ENCODE peak calls at places on chromosomes 2 and 18, in eight cellular contexts. T is B cell, V is astrocyte, U is BJ, P is endothelial cell, D is glutamatergic neuron, G is bronchial epithelial cell, Z is foreskin fibroblast. F is an unnamed sample.

GRCh38 chr18:70276416-70277145 is 12.3 kb upstream of the SOCS6 start:
- DNase-seq in T (no peak), V (no peak), U (no peak), P (no peak), D (no peak), G (no peak), Z (no peak), F (no peak)

GRCh38 chr2:239203443-239204142 is 197.2 kb downstream of the HDAC4 start:
- DNase-seq in T (no peak), V (no peak), U (no peak), P (no peak), D (peak; percentile 6), G (no peak), Z (no peak), F (no peak)

GRCh38 chr2:112831380-112831930 is 5.1 kb downstream of the IL1B start:
- DNase-seq in T (no peak), V (no peak), U (no peak), P (no peak), D (no peak), G (no peak), Z (no peak), F (no peak)

GRCh38 chr2:98704499-98705332 is 26.2 kb downstream of the MGAT4A start:
- DNase-seq in T (no peak), V (no peak), U (no peak), P (no peak), D (no peak), G (no peak), Z (no peak), F (no peak)

GRCh38 chr2:112646102-112646719 is 472 bp downstream of the SLC20A1 start:
- DNase-seq in T (no peak), V (no peak), U (no peak), P (no peak), D (no peak), G (no peak), Z (no peak), F (peak; percentile 61)

GRCh38 chr18:55524353-55525123 is 63.5 kb downstream of the TCF4 start:
- DNase-seq in T (no peak), V (no peak), U (no peak), P (no peak), D (no peak), G (no peak), Z (no peak), F (no peak)

GRCh38 chr18:48803951-48804855 is 146.6 kb downstream of the SMAD7 start:
- DNase-seq in T (peak; percentile 32), V (no peak), U (no peak), P (no peak), D (peak; percentile 7), G (no peak), Z (no peak), F (peak; percentile 12)

GRCh38 chr2:147715807-147716206 is 129.0 kb upstream of the ACVR2A start:
- DNase-seq in T (no peak), V (peak; percentile 80), U (peak; percentile 7), P (no peak), D (no peak), G (no peak), Z (no peak), F (no peak)

GRCh38 chr2:118841828-118842461 is 5.5 kb downstream of the EN1 start:
- DNase-seq in T (no peak), V (no peak), U (no peak), P (peak; percentile 22), D (no peak), G (no peak), Z (peak; percentile 23), F (no peak)

GRCh38 chr18:80088823-80089222 is 20.2 kb upstream of the ADNP2 start:
- DNase-seq in T (no peak), V (no peak), U (no peak), P (no peak), D (no peak), G (peak; percentile 9), Z (no peak), F (no peak)

GRCh38 chr18:12449040-12449814 is 41.5 kb downstream of the PRELID3A start:
- DNase-seq in T (no peak), V (no peak), U (no peak), P (no peak), D (no peak), G (no peak), Z (no peak), F (no peak)

GRCh38 chr2:155111070-155111469 is 412.6 kb downstream of the KCNJ3 start:
- DNase-seq in T (no peak), V (no peak), U (no peak), P (no peak), D (no peak), G (no peak), Z (no peak), F (no peak)

GRCh38 chr18:23307567-23308295 is 145.4 kb upstream of the RIOK3 start:
- DNase-seq in T (no peak), V (peak; percentile 76), U (no peak), P (no peak), D (no peak), G (no peak), Z (peak; percentile 38), F (peak; percentile 49)

GRCh38 chr2:209145941-209146681 is 277.7 kb upstream of the MAP2 start:
- DNase-seq in T (no peak), V (no peak), U (no peak), P (no peak), D (no peak), G (no peak), Z (no peak), F (no peak)

GRCh38 chr2:40244251-40245010 is 207.5 kb downstream of the SLC8A1 start:
- DNase-seq in T (no peak), V (peak; percentile 74), U (no peak), P (peak; percentile 53), D (peak; percentile 55), G (peak; percentile 56), Z (peak; percentile 81), F (no peak)

GRCh38 chr2:216299588-216299987 is 72.7 kb downstream of the MARCHF4 start:
- DNase-seq in T (no peak), V (peak; percentile 82), U (no peak), P (no peak), D (no peak), G (peak; percentile 78), Z (peak; percentile 36), F (no peak)

GRCh38 chr18:54946149-54946581 is 13.1 kb downstream of the CCDC68 start:
- DNase-seq in T (no peak), V (peak; percentile 26), U (no peak), P (no peak), D (no peak), G (peak; percentile 72), Z (no peak), F (no peak)

GRCh38 chr2:27264753-27265535 is 2.1 kb upstream of the SLC30A3 start:
- DNase-seq in T (peak; percentile 70), V (no peak), U (no peak), P (peak; percentile 91), D (peak; percentile 87), G (no peak), Z (peak; percentile 79), F (peak; percentile 33)

DNA sequence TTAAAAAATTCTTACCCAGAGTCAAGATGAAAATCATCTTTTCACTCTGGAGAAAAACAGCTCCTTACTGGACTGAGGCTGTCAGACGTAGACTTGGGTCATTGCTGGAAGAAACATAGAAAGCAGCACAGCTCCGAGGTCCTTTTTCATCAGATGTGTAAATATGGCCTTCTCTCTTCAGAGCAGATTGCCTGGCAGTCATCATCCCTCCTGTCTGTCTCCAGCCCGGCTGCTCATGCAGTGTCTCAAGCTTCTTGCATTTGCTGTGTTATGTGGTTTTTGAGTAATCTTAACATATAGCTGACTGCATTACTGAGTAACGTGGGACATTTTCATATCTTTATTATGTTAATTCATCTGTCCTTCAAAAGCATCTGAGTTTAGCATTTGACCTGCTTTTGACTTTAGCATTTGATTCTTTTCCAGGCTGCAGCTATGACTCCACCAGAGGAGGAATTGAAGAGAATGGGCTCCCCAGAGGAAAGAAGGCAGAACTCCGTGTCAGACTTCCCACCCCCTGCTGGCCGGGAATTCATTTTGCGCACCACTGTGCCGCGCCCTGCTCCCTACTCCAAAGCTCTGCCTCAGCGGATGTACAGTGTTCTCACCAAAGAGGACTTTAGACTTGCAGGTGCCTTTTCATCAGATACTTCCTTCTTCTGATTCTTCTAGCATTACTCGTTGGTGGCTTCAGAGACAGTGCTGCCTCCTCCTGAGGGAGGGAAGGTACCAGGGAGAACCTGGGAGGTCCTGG is 116.2 kb downstream of the RAB3GAP1 start:
- DNase-seq in T (no peak), V (no peak), U (no peak), P (no peak), D (peak; percentile 52), G (no peak), Z (no peak), F (no peak)
- TF ChIP-seq CTCF in T (no peak), V (no peak), U (no peak), P (no peak), D (peak; percentile 49), G (peak; percentile 1), Z (no peak), F (no peak)

GRCh38 chr2:58449286-58450010 is 208.3 kb upstream of the FANCL start:
- DNase-seq in T (no peak), V (peak; percentile 51), U (no peak), P (no peak), D (no peak), G (peak; percentile 35), Z (no peak), F (no peak)
- TF ChIP-seq CTCF in T (no peak), V (no peak), U (no peak), P (no peak), D (no peak), G (no peak), Z (no peak), F (no peak)

GRCh38 chr2:19369341-19369955 is 11.0 kb upstream of the OSR1 start:
- DNase-seq in T (no peak), V (no peak), U (no peak), P (no peak), D (no peak), G (peak; percentile 50), Z (peak; percentile 78), F (no peak)
- TF ChIP-seq CTCF in T (no peak), V (peak; percentile 47), U (peak; percentile 62), P (no peak), D (no peak), G (peak; percentile 74), Z (peak; percentile 70), F (no peak)

DNA sequence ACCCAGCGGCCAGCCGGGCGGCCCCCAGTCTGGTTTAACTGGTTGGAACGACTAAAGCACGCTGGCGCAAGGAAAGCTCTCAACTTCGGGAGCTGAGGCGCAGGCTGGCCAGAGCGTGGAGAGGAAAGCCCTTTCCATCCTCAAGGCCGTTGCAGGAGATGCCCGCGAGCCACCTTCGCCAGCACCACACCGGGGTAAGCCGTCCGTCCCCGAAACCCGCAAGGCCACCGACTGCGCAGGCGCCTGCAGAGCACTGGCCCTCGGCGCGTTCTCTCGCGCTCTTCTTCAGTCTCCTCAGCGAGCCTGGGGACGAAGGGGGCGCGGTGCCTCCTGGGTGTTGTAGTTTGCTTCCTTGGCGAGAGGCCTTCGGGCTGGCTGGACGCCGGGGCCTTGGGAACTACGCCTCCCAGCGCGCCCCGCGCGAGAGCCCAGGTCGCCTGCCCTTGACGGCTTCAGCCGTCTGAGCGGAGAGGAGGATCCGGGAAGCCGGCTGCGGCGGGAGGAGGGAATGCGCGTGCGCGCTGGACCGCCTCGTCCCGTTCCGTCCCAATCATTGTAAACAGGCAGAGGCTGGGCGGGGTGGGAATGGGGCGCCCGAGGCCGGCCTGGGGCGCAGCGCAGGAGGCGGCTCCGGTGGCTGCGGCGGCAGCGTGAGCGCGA is at the start of gene RALBP1:
- DNase-seq in T (peak; percentile 99), V (peak; percentile 97), U (peak; percentile 98), P (peak; percentile 99), D (peak; percentile 99), G (peak; percentile 97), Z (peak; percentile 100), F (peak; percentile 96)
- TF ChIP-seq CTCF in T (no peak), V (no peak), U (no peak), P (no peak), D (no peak), G (no peak), Z (no peak), F (no peak)